ENCODE peak calls at places on chromosomes 7 and 10, in four cellular contexts. R, P, D and L are unnamed samples.

GRCh38 chr10:22615819-22616499 is 98.4 kb downstream of the PIP4K2A start:
- DNase-seq in R (peak), D (peak), P (no peak), L (no peak)

GRCh38 chr10:4260483-4260882 is 475.5 kb upstream of the KLF6 start:
- DNase-seq in D (no peak), R (no peak), P (no peak), L (no peak)

GRCh38 chr7:101232141-101232821 is 5.3 kb downstream of the CLDN15 start:
- DNase-seq in D (peak), P (no peak), R (peak), L (no peak)

GRCh38 chr10:15158448-15158847 is 10.0 kb downstream of the NMT2 start:
- DNase-seq in P (no peak), D (no peak), R (no peak), L (no peak)

GRCh38 chr7:50119815-50120637 is 27.0 kb upstream of the ZPBP start:
- DNase-seq in P (peak), R (peak), D (peak), L (peak)

GRCh38 chr10:24463683-24464426 is 254.9 kb downstream of the KIAA1217 start:
- DNase-seq in R (no peak), D (peak), P (peak), L (no peak)

GRCh38 chr10:78787095-78787494 is 281.7 kb upstream of the ZMIZ1 start:
- DNase-seq in P (no peak), D (no peak), R (no peak), L (no peak)

GRCh38 chr10:50322075-50322474 is 70.8 kb upstream of the ASAH2 start:
- DNase-seq in R (no peak), D (no peak), P (no peak), L (no peak)

GRCh38 chr10:86411281-86411841 is 44.8 kb upstream of the GRID1 start:
- DNase-seq in D (no peak), R (no peak), P (peak), L (no peak)

GRCh38 chr7:50446542-50446960 is 3.6 kb downstream of the FIGNL1 start:
- DNase-seq in D (peak), R (no peak), P (no peak), L (no peak)

GRCh38 chr10:58742141-58742540 is 229.5 kb downstream of the BICC1 start:
- DNase-seq in R (no peak), D (no peak), P (no peak), L (no peak)